ENCODE peak calls at places on chromosomes 7 and 10, in eight cellular contexts. U is right cardiac atrium; T is tibial artery; P is adrenal gland; J is Peyer's patch; O is naive thymus-derived CD4-positive, alpha-beta T cell; D is gastrocnemius medialis; L is cardiac muscle cell. C is an unnamed sample.

GRCh38 chr7:133705596-133705995 is 421.5 kb upstream of the LRGUK start:
- DNase-seq in J (no peak), L (peak; percentile 56), P (no peak), T (no peak), D (no peak), O (no peak), U (no peak), C (no peak)

GRCh38 chr10:93797825-93798224 is 40.1 kb downstream of the LGI1 start:
- DNase-seq in O (no peak), T (no peak), U (no peak), P (no peak), J (no peak), D (no peak), L (no peak), C (no peak)

GRCh38 chr10:28913436-28913835 is 236.1 kb downstream of the BAMBI start:
- DNase-seq in U (no peak), J (no peak), T (no peak), P (no peak), O (no peak), L (no peak), D (no peak), C (no peak)

GRCh38 chr10:98030093-98030821 is at the start of gene CRTAC1:
- DNase-seq in U (peak; percentile 89), P (peak; percentile 47), D (no peak), L (peak; percentile 40), O (no peak), T (peak; percentile 77), J (no peak), C (no peak)

GRCh38 chr7:33933611-33934281 is 28.4 kb downstream of the BMPER start:
- DNase-seq in L (peak; percentile 35), P (no peak), U (no peak), J (no peak), O (no peak), D (no peak), T (no peak), C (no peak)

GRCh38 chr7:30427296-30428080 is 51.1 kb downstream of the NOD1 start:
- DNase-seq in J (no peak), U (no peak), D (no peak), L (no peak), P (peak; percentile 24), T (no peak), O (no peak), C (no peak)

GRCh38 chr10:63206997-63207952 is 74.1 kb downstream of the NRBF2 start:
- DNase-seq in L (peak; percentile 91), D (peak; percentile 11), T (no peak), O (no peak), P (peak; percentile 75), U (no peak), J (no peak), C (no peak)

GRCh38 chr7:3120513-3120912 is 76.8 kb upstream of the CARD11 start:
- DNase-seq in P (no peak), D (no peak), T (no peak), O (peak; percentile 16), L (no peak), U (no peak), J (no peak), C (peak; percentile 49)

GRCh38 chr10:101779544-101780186 is 3.6 kb downstream of the NPM3 start:
- DNase-seq in U (peak; percentile 94), D (peak; percentile 27), T (peak; percentile 82), P (peak; percentile 84), L (peak; percentile 79), O (peak; percentile 81), J (peak; percentile 90), C (peak; percentile 85)

GRCh38 chr10:132431537-132432175 is 34.7 kb downstream of the PWWP2B start:
- DNase-seq in U (peak; percentile 23), L (no peak), T (no peak), D (no peak), O (no peak), J (no peak), P (no peak), C (no peak)
- H3K27ac ChIP-seq in U (no peak overlapping the region), L (no peak overlapping the region), T (no peak overlapping the region), D (no peak overlapping the region), O (no peak overlapping the region), J (no peak overlapping the region), P (no peak overlapping the region), C (no peak overlapping the region)

GRCh38 chr7:127996253-127997071 is 34.8 kb downstream of the LRRC4 start:
- DNase-seq in T (no peak), O (no peak), P (no peak), D (no peak), J (no peak), U (no peak), L (no peak), C (no peak)
- H3K27ac ChIP-seq in T (no peak overlapping the region), O (no peak overlapping the region), P (peak overlapping the region; percentile 73), D (peak overlapping the region; percentile 62), J (no peak overlapping the region), U (peak overlapping the region; percentile 81), L (no peak overlapping the region), C (no peak overlapping the region)

DNA sequence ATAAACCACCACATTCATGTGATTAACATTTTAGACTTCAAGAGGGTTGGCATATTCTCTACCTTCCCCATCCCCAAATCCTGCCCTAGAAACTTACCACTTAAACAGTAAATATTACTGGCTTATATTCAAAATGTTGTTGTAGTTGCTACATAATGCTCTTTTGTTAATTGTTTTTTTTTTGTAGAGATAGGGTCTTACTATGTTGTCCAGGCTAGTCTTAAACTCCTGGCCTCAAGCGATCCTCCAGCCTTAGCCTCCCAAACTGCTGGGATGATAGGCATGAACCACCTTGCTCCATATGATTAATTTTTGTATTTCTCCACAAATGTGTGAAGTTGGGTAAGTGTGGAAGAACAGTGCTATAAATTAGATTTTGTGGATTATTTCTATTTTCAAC is 6.5 kb downstream of the PDK4 start:
- DNase-seq in D (no peak), P (no peak), J (no peak), O (no peak), U (no peak), T (no peak), L (no peak), C (no peak)
- H3K27ac ChIP-seq in D (peak overlapping the region; percentile 91), P (peak overlapping the region; percentile 55), J (no peak overlapping the region), O (no peak overlapping the region), U (peak overlapping the region; percentile 68), T (no peak overlapping the region), L (no peak overlapping the region), C (no peak overlapping the region)

DNA sequence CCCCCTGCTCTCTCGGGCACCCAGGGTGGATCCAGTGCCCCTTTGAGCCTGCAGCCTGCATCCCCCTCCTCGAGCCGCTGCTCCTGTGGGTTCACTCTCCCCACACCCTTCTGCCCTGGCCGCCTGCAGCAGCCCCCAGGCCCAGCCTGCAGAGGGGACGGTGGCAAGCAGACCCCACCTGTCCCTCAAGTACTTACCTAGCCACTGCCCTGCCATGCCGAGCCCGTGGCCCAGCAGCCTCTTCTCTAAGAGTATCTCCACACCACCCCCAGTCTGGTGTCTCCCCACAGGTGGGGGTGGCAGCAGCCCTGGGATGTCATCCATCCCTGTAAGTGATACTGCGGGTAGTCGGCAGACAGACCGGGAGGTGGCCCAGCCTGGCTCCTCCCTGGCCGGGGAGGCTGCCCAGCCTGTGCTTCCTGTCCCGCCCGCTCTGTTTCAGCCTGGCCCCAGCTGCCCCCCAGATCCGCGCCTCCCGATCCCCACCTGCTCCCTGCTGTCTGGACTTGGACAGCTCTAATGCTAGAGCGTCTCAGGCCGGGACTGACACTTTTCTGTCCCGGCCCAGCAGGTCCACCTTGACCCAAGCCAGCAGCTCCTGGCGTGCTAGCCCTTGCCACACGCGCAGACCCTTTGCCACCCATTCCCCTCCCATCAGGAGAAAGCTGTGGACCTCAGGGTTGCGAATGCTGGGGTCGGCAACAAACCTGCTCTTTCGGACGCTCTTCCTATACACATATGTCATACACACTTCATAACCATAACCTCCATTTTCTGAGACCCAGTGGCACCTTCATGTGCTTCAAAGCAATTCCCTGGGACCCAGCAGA is 25.0 kb downstream of the YKT6 start:
- DNase-seq in J (no peak), D (peak; percentile 43), O (no peak), T (no peak), L (no peak), P (no peak), U (no peak), C (no peak)
- H3K27ac ChIP-seq in J (no peak overlapping the region), D (peak overlapping the region; percentile 63), O (no peak overlapping the region), T (no peak overlapping the region), L (no peak overlapping the region), P (no peak overlapping the region), U (no peak overlapping the region), C (no peak overlapping the region)

GRCh38 chr7:157320607-157320979 is 16.2 kb upstream of the DNAJB6 start:
- DNase-seq in L (peak; percentile 32), P (no peak), T (no peak), O (no peak), U (peak; percentile 23), D (peak; percentile 26), J (no peak), C (no peak)
- H3K27ac ChIP-seq in L (no peak overlapping the region), P (no peak overlapping the region), T (no peak overlapping the region), O (no peak overlapping the region), U (no peak overlapping the region), D (peak overlapping the region; percentile 42), J (no peak overlapping the region), C (no peak overlapping the region)

GRCh38 chr10:116685807-116686206 is 56.6 kb downstream of the HSPA12A start:
- DNase-seq in L (no peak), P (no peak), O (no peak), J (no peak), T (no peak), D (no peak), U (no peak), C (no peak)
- H3K27ac ChIP-seq in L (no peak overlapping the region), P (no peak overlapping the region), O (no peak overlapping the region), J (no peak overlapping the region), T (no peak overlapping the region), D (no peak overlapping the region), U (no peak overlapping the region), C (no peak overlapping the region)

GRCh38 chr10:95504187-95504800 is 56.9 kb downstream of the SORBS1 start:
- DNase-seq in L (no peak), O (no peak), D (no peak), U (no peak), P (no peak), T (no peak), J (no peak), C (no peak)
- H3K27ac ChIP-seq in L (no peak overlapping the region), O (no peak overlapping the region), D (peak overlapping the region; percentile 78), U (peak overlapping the region; percentile 59), P (no peak overlapping the region), T (peak overlapping the region; percentile 82), J (no peak overlapping the region), C (no peak overlapping the region)

GRCh38 chr10:110642980-110643655 is 1.0 kb upstream of the RBM20 start:
- DNase-seq in O (no peak), U (no peak), D (no peak), T (no peak), P (no peak), L (no peak), J (no peak), C (no peak)
- H3K27ac ChIP-seq in O (no peak overlapping the region), U (peak overlapping the region; percentile 71), D (peak overlapping the region; percentile 88), T (no peak overlapping the region), P (no peak overlapping the region), L (peak overlapping the region; percentile 86), J (no peak overlapping the region), C (no peak overlapping the region)